ENCODE peak calls at places on chromosomes 2 and 18, in four cellular contexts. One of them, this sample, is unnamed.
A peak's percentile ranks its signal among the peaks of the same experiment; 100 is the strongest.

GRCh38 chr18:74414951-74415515 is 42.1 kb downstream of the DIPK1C start:
- DNase-seq in A549: no peak
- DNase-seq in breast epithelium: no peak
- DNase-seq in GM12878: no peak
- DNase-seq in this sample: no peak

GRCh38 chr2:237305579-237305978 is 108.4 kb downstream of the COL6A3 start:
- DNase-seq in A549: no peak
- DNase-seq in breast epithelium: no peak
- DNase-seq in GM12878: no peak
- DNase-seq in this sample: no peak

GRCh38 chr2:133541376-133541775 is 26.9 kb downstream of the NCKAP5 start:
- DNase-seq in A549: no peak
- DNase-seq in breast epithelium: no peak
- DNase-seq in GM12878: no peak
- DNase-seq in this sample: no peak

GRCh38 chr2:127672341-127673303 is 2.7 kb downstream of the LIMS2 start:
- DNase-seq in A549: no peak
- DNase-seq in breast epithelium: peak; percentile 46
- DNase-seq in GM12878: no peak
- DNase-seq in this sample: no peak

GRCh38 chr18:33924576-33924975 is 300.1 kb downstream of the NOL4 start:
- DNase-seq in A549: no peak
- DNase-seq in breast epithelium: no peak
- DNase-seq in GM12878: no peak
- DNase-seq in this sample: no peak

GRCh38 chr18:48592540-48592939 is 53.7 kb downstream of the CTIF start:
- DNase-seq in A549: no peak
- DNase-seq in breast epithelium: no peak
- DNase-seq in GM12878: no peak
- DNase-seq in this sample: no peak

GRCh38 chr2:204958371-204958770 is 413.1 kb downstream of the PARD3B start:
- DNase-seq in A549: no peak
- DNase-seq in breast epithelium: no peak
- DNase-seq in GM12878: no peak
- DNase-seq in this sample: no peak

GRCh38 chr2:12931211-12931844 is 214.6 kb downstream of the TRIB2 start:
- DNase-seq in A549: peak; percentile 4
- DNase-seq in breast epithelium: no peak
- DNase-seq in GM12878: no peak
- DNase-seq in this sample: no peak

GRCh38 chr2:57291209-57291608 is 755.4 kb upstream of the VRK2 start:
- DNase-seq in A549: no peak
- DNase-seq in breast epithelium: no peak
- DNase-seq in GM12878: no peak
- DNase-seq in this sample: no peak

GRCh38 chr2:189602233-189602632 is 21.6 kb upstream of the SLC40A1 start:
- DNase-seq in A549: no peak
- DNase-seq in breast epithelium: no peak
- DNase-seq in GM12878: no peak
- DNase-seq in this sample: no peak

GRCh38 chr18:54240629-54241107 is 16.2 kb upstream of the MBD2 start:
- DNase-seq in A549: no peak
- DNase-seq in breast epithelium: no peak
- DNase-seq in GM12878: no peak
- DNase-seq in this sample: no peak

GRCh38 chr2:67581751-67582150 is 184.6 kb downstream of the ETAA1 start:
- DNase-seq in A549: no peak
- DNase-seq in breast epithelium: no peak
- DNase-seq in GM12878: no peak
- DNase-seq in this sample: no peak

GRCh38 chr18:55588001-55588875 is at the start of gene TCF4:
- DNase-seq in A549: peak; percentile 12
- DNase-seq in breast epithelium: peak; percentile 56
- DNase-seq in GM12878: no peak
- DNase-seq in this sample: no peak

GRCh38 chr2:43230981-43231827 is 4.8 kb upstream of the ZFP36L2 start:
- DNase-seq in A549: no peak
- DNase-seq in breast epithelium: no peak
- DNase-seq in GM12878: no peak
- DNase-seq in this sample: no peak
- TF ChIP-seq CTCF in A549: no peak
- TF ChIP-seq CTCF in breast epithelium: no peak
- TF ChIP-seq CTCF in GM12878: peak; percentile 10
- TF ChIP-seq CTCF in this sample: no peak

GRCh38 chr2:43634604-43635306 is 2.3 kb upstream of the PLEKHH2 start:
- DNase-seq in A549: peak; percentile 35
- DNase-seq in breast epithelium: no peak
- DNase-seq in GM12878: no peak
- DNase-seq in this sample: no peak
- H3K4me3 ChIP-seq in A549: peak overlapping the region; percentile 11
- H3K4me3 ChIP-seq in breast epithelium: peak overlapping the region; percentile 16
- H3K4me3 ChIP-seq in GM12878: no peak overlapping the region
- H3K4me3 ChIP-seq in this sample: no peak overlapping the region

DNA sequence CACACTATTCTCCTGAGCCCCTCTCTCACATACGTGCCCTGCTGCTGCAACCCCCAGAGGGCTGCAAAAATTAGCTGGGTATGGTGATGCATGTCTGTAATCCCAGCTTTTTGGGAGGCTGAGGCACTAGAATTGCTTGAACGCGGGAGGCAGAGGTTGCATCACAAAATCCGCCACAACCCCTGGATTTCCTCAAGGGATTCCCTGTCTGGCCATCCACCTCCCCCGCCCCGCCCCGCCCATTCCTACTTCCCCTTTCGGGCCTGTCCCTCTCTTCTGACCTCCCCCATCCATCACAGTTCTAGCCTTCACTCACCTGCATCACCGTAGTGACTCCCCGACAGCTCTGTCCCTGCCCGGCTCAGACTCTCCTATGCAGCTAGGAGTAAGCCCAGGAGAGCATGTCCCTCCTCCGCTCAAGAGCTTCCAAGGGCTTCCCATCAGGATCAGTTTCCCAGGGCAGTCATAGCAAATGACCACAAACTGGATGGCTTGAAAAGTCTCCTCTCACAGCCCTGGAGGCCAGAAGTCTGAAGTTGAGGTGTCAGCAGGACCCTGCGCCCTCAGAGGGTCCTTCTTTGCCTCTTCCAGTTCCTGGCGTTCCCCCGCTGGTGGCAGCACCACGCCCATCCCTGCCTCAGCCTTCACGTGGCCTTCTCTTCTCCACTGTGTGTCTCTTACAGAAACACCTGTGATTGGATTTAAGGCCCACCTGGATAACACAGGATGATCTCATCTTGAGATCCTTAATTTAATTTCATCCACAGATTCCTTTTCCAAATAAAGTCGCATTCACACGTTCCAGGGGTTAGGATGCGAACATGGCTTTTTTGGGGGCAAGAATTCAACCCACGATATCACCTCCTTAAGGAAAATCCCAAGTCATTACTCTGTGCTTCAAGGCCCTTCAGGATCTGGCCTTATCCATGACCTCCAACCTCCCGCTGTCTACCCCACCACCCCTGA is 58.5 kb downstream of the HS1BP3 start:
- DNase-seq in A549: no peak
- DNase-seq in breast epithelium: peak; percentile 37
- DNase-seq in GM12878: no peak
- DNase-seq in this sample: no peak
- TF ChIP-seq CTCF in A549: no peak
- TF ChIP-seq CTCF in breast epithelium: no peak
- TF ChIP-seq CTCF in GM12878: no peak
- TF ChIP-seq CTCF in this sample: peak; percentile 23

DNA sequence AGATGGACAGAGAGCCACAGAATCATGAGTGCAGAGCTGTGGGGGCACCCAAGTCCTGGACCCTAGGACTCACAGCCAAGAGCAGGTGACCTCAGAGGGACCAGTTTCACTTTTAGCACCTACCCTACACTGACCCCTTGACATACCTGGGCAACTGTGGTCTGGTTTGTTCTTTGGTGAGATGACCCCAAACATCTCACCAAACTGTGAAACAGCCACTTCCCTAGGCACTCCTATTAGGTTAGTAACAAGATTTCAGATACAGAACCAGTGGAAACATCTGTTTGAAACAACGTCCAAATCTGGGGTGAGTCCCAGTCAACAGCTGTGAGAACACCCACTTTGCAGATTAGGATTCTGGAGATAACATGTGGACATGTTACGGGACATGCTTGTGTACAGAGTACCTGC is 1.9 kb upstream of the ZFP36L2 start:
- DNase-seq in A549: no peak
- DNase-seq in breast epithelium: no peak
- DNase-seq in GM12878: no peak
- DNase-seq in this sample: no peak
- H3K4me3 ChIP-seq in A549: no peak overlapping the region
- H3K4me3 ChIP-seq in breast epithelium: peak overlapping the region; percentile 69
- H3K4me3 ChIP-seq in GM12878: peak overlapping the region; percentile 84
- H3K4me3 ChIP-seq in this sample: peak overlapping the region; percentile 87

DNA sequence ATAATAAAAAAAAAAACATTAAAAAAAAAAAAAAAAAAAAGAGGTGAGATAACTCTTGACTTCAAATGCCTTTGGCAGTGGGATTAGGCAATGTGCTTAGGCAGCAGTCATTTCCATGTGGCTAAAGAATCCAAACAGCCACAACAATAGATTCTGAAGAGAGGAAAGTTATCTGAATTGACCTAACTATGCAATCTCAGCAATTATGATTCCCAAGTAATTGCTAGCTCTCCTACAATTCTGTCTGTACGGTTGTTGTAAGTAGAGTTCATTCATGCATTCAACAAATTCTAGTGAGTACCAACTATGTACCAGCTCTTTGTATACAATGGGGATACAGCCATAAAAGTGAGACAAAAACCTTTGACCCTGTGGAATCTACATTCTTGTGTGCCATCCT is 3.6 kb downstream of the SRD5A2 start:
- DNase-seq in A549: no peak
- DNase-seq in breast epithelium: no peak
- DNase-seq in GM12878: no peak
- DNase-seq in this sample: no peak
- TF ChIP-seq CTCF in A549: no peak
- TF ChIP-seq CTCF in breast epithelium: no peak
- TF ChIP-seq CTCF in GM12878: no peak
- TF ChIP-seq CTCF in this sample: no peak

GRCh38 chr2:183034806-183035205 is 3.5 kb downstream of the NCKAP1 start:
- DNase-seq in A549: no peak
- DNase-seq in breast epithelium: no peak
- DNase-seq in GM12878: no peak
- DNase-seq in this sample: no peak
- H3K4me3 ChIP-seq in A549: no peak overlapping the region
- H3K4me3 ChIP-seq in breast epithelium: no peak overlapping the region
- H3K4me3 ChIP-seq in GM12878: no peak overlapping the region
- H3K4me3 ChIP-seq in this sample: no peak overlapping the region

GRCh38 chr2:11642972-11643371 is 27.0 kb downstream of the NTSR2 start:
- DNase-seq in A549: peak; percentile 27
- DNase-seq in breast epithelium: no peak
- DNase-seq in GM12878: no peak
- DNase-seq in this sample: no peak
- TF ChIP-seq CTCF in A549: no peak
- TF ChIP-seq CTCF in breast epithelium: no peak
- TF ChIP-seq CTCF in GM12878: no peak
- TF ChIP-seq CTCF in this sample: no peak

This sample was measured in GM12864.